ENCODE peak calls at places on chromosomes 16 and 17, in ten cellular contexts. N is AML-193; T is amniotic epithelial cell; W is Daoy; J is fibroblast of pulmonary artery; S is effector memory CD8-positive, alpha-beta T cell; U is astrocyte of the spinal cord; Z is fibroblast of lung; V is Panc1; G is NCI-H446. X is an unnamed sample.

GRCh38 chr17:27975146-27976011 is 67.1 kb upstream of the NLK start:
- DNase-seq in N (no peak), T (no peak), W (peak), J (peak), S (no peak), U (peak), Z (peak), V (no peak), G (no peak), X (peak)

GRCh38 chr17:6413073-6413472 is 21.8 kb downstream of the AIPL1 start:
- DNase-seq in N (peak), T (peak), W (peak), J (peak), S (no peak), U (peak), Z (peak), V (peak), G (peak), X (peak)

GRCh38 chr17:73613271-73613941 is 30.8 kb downstream of the SDK2 start:
- DNase-seq in N (no peak), T (no peak), W (no peak), J (no peak), S (no peak), U (no peak), Z (no peak), V (no peak), G (no peak), X (no peak)

GRCh38 chr16:30700971-30701370 is 2.0 kb downstream of the SRCAP start:
- DNase-seq in N (no peak), T (no peak), W (no peak), J (no peak), S (no peak), U (no peak), Z (no peak), V (no peak), G (no peak), X (no peak)

GRCh38 chr16:10261077-10261476 is 78.8 kb upstream of the GRIN2A start:
- DNase-seq in N (no peak), T (no peak), W (no peak), J (no peak), S (no peak), U (no peak), Z (no peak), V (no peak), G (no peak), X (no peak)

GRCh38 chr17:44004761-44005526 is 522 bp downstream of the NAGS start:
- DNase-seq in N (no peak), T (no peak), W (no peak), J (no peak), S (no peak), U (peak), Z (no peak), V (no peak), G (no peak), X (no peak)

GRCh38 chr17:64565563-64565962 is 58.8 kb downstream of the CEP95 start:
- DNase-seq in N (no peak), T (no peak), W (no peak), J (peak), S (no peak), U (no peak), Z (no peak), V (no peak), G (no peak), X (no peak)

GRCh38 chr17:6608321-6608720 is 32.2 kb downstream of the KIAA0753 start:
- DNase-seq in N (no peak), T (peak), W (peak), J (no peak), S (no peak), U (peak), Z (peak), V (peak), G (no peak), X (peak)

GRCh38 chr16:31513126-31513525 is 4.9 kb upstream of the RUSF1 start:
- DNase-seq in N (no peak), T (peak), W (peak), J (peak), S (no peak), U (peak), Z (peak), V (peak), G (no peak), X (peak)

GRCh38 chr16:79104567-79104966 is 496.0 kb downstream of the MAF start:
- DNase-seq in N (no peak), T (no peak), W (no peak), J (no peak), S (no peak), U (no peak), Z (no peak), V (no peak), G (no peak), X (no peak)

GRCh38 chr16:74020086-74020670 is 276.4 kb upstream of the PSMD7 start:
- DNase-seq in N (no peak), T (no peak), W (no peak), J (no peak), S (no peak), U (no peak), Z (no peak), V (no peak), G (no peak), X (no peak)

GRCh38 chr17:29640413-29640812 is 17.7 kb upstream of the CORO6 start:
- DNase-seq in N (no peak), T (peak), W (peak), J (peak), S (no peak), U (peak), Z (peak), V (no peak), G (no peak), X (peak)

GRCh38 chr17:11628831-11629230 is 30.6 kb downstream of the DNAH9 start:
- DNase-seq in N (no peak), T (no peak), W (no peak), J (no peak), S (no peak), U (no peak), Z (no peak), V (no peak), G (no peak), X (no peak)

GRCh38 chr17:77212081-77212832 is 71.5 kb downstream of the SEC14L1 start:
- DNase-seq in N (no peak), T (no peak), W (no peak), J (no peak), S (no peak), U (no peak), Z (no peak), V (no peak), G (no peak), X (no peak)

GRCh38 chr17:61309857-61310256 is 89.8 kb upstream of the TBX2 start:
- DNase-seq in N (no peak), T (peak), W (peak), J (peak), S (no peak), U (peak), Z (peak), V (no peak), G (no peak), X (peak)

GRCh38 chr16:62639890-62640289 is 603.7 kb upstream of the CDH8 start:
- DNase-seq in N (no peak), T (no peak), W (no peak), J (no peak), S (no peak), U (no peak), Z (no peak), V (no peak), G (no peak), X (no peak)

X was measured in RPMI7951.